ENCODE peak calls at places on chromosomes 16 and 17, in four cellular contexts. A is endothelial cell; Z is KBM-7; N is activated T-helper 9 cell treated with anti-CD3 and anti-CD28 coated beads, Interleukin-2, amount 50 U/mL, for 16 hours. W is an unnamed sample.

GRCh38 chr17:61805399-61805798 is 57.9 kb downstream of the BRIP1 start:
- DNase-seq in Z (no peak), N (no peak), A (no peak), W (no peak)

GRCh38 chr17:16282522-16282921 is 65.5 kb downstream of the PIGL start:
- DNase-seq in N (no peak), Z (no peak), A (no peak), W (no peak)

GRCh38 chr17:6574689-6575595 is 18.6 kb upstream of the PITPNM3 start:
- DNase-seq in N (no peak), A (no peak), Z (peak), W (peak)

GRCh38 chr16:11029948-11030347 is 85.6 kb downstream of the CLEC16A start:
- DNase-seq in N (no peak), A (no peak), Z (no peak), W (no peak)

GRCh38 chr17:54662978-54663876 is 237.4 kb upstream of the TOM1L1 start:
- DNase-seq in N (no peak), A (no peak), Z (no peak), W (no peak)

GRCh38 chr16:67528222-67528869 is at the start of gene RIPOR1:
- DNase-seq in Z (no peak), N (peak), A (no peak), W (peak)

GRCh38 chr16:58094026-58094425 is 35.2 kb downstream of the CFAP20 start:
- DNase-seq in Z (no peak), A (no peak), N (no peak), W (no peak)

GRCh38 chr17:35499548-35499947 is 37.9 kb downstream of the SLFN12L start:
- DNase-seq in Z (no peak), N (no peak), A (no peak), W (no peak)

GRCh38 chr16:68396481-68396880 is 51.8 kb downstream of the SMPD3 start:
- DNase-seq in N (peak), A (peak), Z (peak), W (no peak)

GRCh38 chr17:48841395-48841831 is 10.6 kb downstream of the CALCOCO2 start:
- DNase-seq in A (no peak), Z (peak), N (no peak), W (peak)

GRCh38 chr16:53712065-53712464 is 8.1 kb downstream of the FTO start:
- DNase-seq in N (no peak), Z (no peak), A (no peak), W (no peak)

W was measured in GM13977.